ENCODE peak calls at places on chromosomes 12 and 14, in nine cellular contexts. Q is IMR-90, Z is RWPE2, G is cardiac fibroblast, Y is body of pancreas, P is mammary epithelial cell, C is stomach, E is psoas muscle, M is fibroblast of lung. V is an unnamed sample.

GRCh38 chr12:39329015-39329414 is 113.9 kb downstream of the KIF21A start:
- DNase-seq in M (peak), G (peak), Y (no peak), E (no peak), P (peak), Q (no peak), C (no peak), Z (no peak), V (no peak)

GRCh38 chr14:71852201-71852600 is 80.0 kb upstream of the RGS6 start:
- DNase-seq in G (peak), M (no peak), Q (no peak), Z (no peak), Y (no peak), E (no peak), P (no peak), C (no peak), V (no peak)

GRCh38 chr12:83147341-83147740 is 460.6 kb downstream of the TMTC2 start:
- DNase-seq in Q (no peak), P (no peak), E (no peak), M (no peak), G (no peak), C (no peak), Y (no peak), Z (no peak), V (no peak)

GRCh38 chr14:77623201-77623600 is 6.8 kb upstream of the SPTLC2 start:
- DNase-seq in C (no peak), P (no peak), G (no peak), Y (no peak), Z (no peak), E (no peak), Q (no peak), M (no peak), V (no peak)

GRCh38 chr14:70917633-70918032 is 10.4 kb downstream of the PCNX1 start:
- DNase-seq in P (no peak), E (no peak), M (no peak), Z (no peak), Y (no peak), Q (no peak), C (no peak), G (no peak), V (no peak)

GRCh38 chr14:70289138-70289537 is 70.3 kb downstream of the COX16 start:
- DNase-seq in G (no peak), P (no peak), E (no peak), Y (no peak), Z (no peak), Q (no peak), M (no peak), C (no peak), V (no peak)

GRCh38 chr12:120136093-120136770 is 19.7 kb upstream of the RAB35 start:
- DNase-seq in E (no peak), P (no peak), G (no peak), Y (no peak), Z (no peak), M (no peak), C (no peak), Q (no peak), V (no peak)

GRCh38 chr12:82937151-82937550 is 250.4 kb downstream of the TMTC2 start:
- DNase-seq in G (peak), C (no peak), M (peak), Y (no peak), P (no peak), Q (no peak), Z (no peak), E (no peak), V (no peak)

GRCh38 chr12:112716099-112717093 is 75.2 kb upstream of the RPH3A start:
- DNase-seq in E (no peak), M (no peak), G (peak), Q (no peak), P (peak), C (no peak), Z (no peak), Y (no peak), V (no peak)

GRCh38 chr14:33949051-33950037 is 1.5 kb downstream of the EGLN3 start:
- DNase-seq in M (no peak), G (no peak), Z (no peak), Q (no peak), Y (no peak), P (no peak), C (no peak), E (no peak), V (no peak)

GRCh38 chr14:69685716-69686115 is 74.3 kb downstream of the SUSD6 start:
- DNase-seq in Y (peak), Q (peak), M (peak), P (peak), C (peak), G (peak), Z (no peak), E (peak), V (peak)

GRCh38 chr14:89615421-89615820 is 198.4 kb upstream of the FOXN3 start:
- DNase-seq in E (no peak), C (no peak), G (peak), P (no peak), Y (no peak), Q (no peak), Z (no peak), M (peak), V (no peak)

DNA sequence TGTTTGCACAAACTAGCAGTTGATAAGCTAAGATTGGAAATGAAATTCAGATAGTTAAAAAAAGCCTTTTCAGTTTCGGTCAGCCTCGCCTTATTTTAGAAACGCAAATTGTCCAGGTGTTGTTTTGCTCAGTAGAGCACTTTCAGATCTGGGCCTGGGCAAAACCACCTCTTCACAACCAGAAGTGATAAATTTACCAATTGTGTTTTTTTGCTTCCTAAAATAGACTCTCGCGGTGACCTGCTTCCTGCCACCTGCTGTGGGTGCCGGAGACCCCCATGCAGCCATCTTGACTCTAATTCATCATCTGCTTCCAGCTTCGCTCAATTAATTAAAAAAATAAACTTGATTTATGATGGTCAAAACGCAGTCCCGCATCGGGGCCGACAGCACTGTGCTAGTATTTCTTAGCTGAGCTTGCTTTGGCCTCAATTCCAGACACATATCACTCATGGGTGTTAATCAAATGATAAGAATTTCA is 335.6 kb downstream of the TMEM121 start:
- DNase-seq in P (no peak), Y (peak), G (no peak), Q (no peak), C (peak), Z (peak), M (no peak), E (no peak), V (no peak)
- H3K4me3 ChIP-seq in P (no peak), Y (no peak), G (no peak), Q (no peak), C (no peak), Z (no peak), M (no peak), E (no peak), V (no peak)

DNA sequence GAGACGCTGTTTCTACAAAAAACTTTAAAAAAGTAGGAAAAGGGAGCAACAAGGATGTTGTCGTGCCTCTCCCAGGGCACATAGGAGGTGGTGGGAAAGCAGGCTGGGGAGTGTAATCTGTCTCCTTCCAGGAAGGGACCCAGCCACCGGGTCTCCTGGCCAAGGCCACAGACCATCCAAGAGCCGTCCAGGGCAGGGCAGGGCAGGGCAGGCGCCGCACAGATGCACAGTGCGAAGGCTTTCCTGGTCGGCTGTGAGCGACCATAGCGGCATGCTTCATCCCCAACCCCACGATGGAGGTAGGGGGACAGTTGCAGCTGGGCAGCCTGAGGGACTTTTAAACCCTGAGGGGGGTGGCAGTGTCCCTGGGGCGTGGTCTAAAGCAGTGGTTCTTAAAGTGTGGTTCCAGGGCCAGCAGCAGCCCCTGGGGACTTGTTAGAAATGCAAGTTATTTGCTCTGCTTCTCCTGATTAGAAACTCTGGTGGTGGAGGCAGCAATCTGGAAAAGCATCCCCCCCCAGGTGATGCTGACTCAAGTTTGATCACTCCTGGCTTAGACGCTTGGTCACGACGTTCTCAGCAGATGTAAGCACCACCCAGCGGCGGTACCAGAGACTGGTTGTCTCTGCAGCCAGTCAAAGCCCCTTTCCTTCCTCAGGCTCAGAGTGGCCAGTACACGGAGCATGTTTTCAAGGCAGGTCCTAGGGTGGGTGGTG is 197.4 kb upstream of the PRMT8 start:
- DNase-seq in Q (peak), Z (no peak), M (peak), G (peak), Y (no peak), P (peak), E (no peak), C (no peak), V (no peak)
- TF ChIP-seq CTCF in Q (no peak), Z (no peak), M (no peak), G (peak), Y (no peak), P (no peak), E (no peak), C (no peak), V (peak)

GRCh38 chr12:53265783-53266182 is 2.3 kb upstream of the ESPL1 start:
- DNase-seq in C (no peak), Y (no peak), M (no peak), P (no peak), G (no peak), Q (no peak), E (no peak), Z (no peak), V (no peak)

GRCh38 chr12:53268009-53268636 is at the start of gene ESPL1:
- DNase-seq in M (peak), Z (no peak), G (peak), Q (peak), E (peak), C (peak), Y (peak), P (peak), V (peak)

GRCh38 chr12:53274445-53274844 is 6.3 kb downstream of the ESPL1 start:
- DNase-seq in Q (no peak), C (no peak), E (peak), Z (no peak), P (no peak), M (no peak), G (no peak), Y (no peak), V (no peak)

GRCh38 chr12:53267309-53268008 is 640 bp upstream of the ESPL1 start:
- DNase-seq in E (peak), P (no peak), Z (no peak), Q (no peak), Y (no peak), G (no peak), M (no peak), C (no peak), V (no peak)

GRCh38 chr12:53268637-53269562 is 801 bp downstream of the ESPL1 start:
- DNase-seq in Z (no peak), G (no peak), Y (no peak), P (peak), C (no peak), E (no peak), M (no peak), Q (no peak), V (no peak)
- H3K4me3 ChIP-seq in Z (peak), G (peak), Y (no peak), P (peak), C (peak), E (peak), M (peak), Q (peak), V (peak)

GRCh38 chr12:52023182-52023975 is 16.6 kb downstream of the TAMALIN start:
- DNase-seq in P (peak), Q (peak), C (peak), G (peak), Y (peak), M (peak), Z (no peak), E (peak), V (no peak)
- TF ChIP-seq CTCF in P (peak), Q (peak), C (peak), G (peak), Y (peak), M (peak), Z (peak), E (peak), V (peak)

GRCh38 chr12:9619411-9620179 is 11.9 kb upstream of the KLRB1 start:
- DNase-seq in P (no peak), Y (no peak), Z (no peak), C (no peak), Q (no peak), M (no peak), E (no peak), G (no peak), V (no peak)

GRCh38 chr12:9626291-9626690 is 18.6 kb upstream of the KLRB1 start:
- DNase-seq in Y (no peak), Q (no peak), C (no peak), P (no peak), M (peak), G (no peak), Z (no peak), E (no peak), V (no peak)

GRCh38 chr12:9626821-9627220 is 19.1 kb upstream of the KLRB1 start:
- DNase-seq in Z (no peak), Q (no peak), M (no peak), C (no peak), P (no peak), Y (no peak), E (no peak), G (no peak), V (no peak)

GRCh38 chr12:9625019-9625418 is 17.3 kb upstream of the KLRB1 start:
- DNase-seq in Y (no peak), M (no peak), E (no peak), P (peak), G (no peak), Q (no peak), Z (no peak), C (no peak), V (no peak)
- H3K4me3 ChIP-seq in Y (no peak), M (no peak), E (no peak), P (no peak), G (no peak), Q (no peak), Z (no peak), C (no peak), V (no peak)

DNA sequence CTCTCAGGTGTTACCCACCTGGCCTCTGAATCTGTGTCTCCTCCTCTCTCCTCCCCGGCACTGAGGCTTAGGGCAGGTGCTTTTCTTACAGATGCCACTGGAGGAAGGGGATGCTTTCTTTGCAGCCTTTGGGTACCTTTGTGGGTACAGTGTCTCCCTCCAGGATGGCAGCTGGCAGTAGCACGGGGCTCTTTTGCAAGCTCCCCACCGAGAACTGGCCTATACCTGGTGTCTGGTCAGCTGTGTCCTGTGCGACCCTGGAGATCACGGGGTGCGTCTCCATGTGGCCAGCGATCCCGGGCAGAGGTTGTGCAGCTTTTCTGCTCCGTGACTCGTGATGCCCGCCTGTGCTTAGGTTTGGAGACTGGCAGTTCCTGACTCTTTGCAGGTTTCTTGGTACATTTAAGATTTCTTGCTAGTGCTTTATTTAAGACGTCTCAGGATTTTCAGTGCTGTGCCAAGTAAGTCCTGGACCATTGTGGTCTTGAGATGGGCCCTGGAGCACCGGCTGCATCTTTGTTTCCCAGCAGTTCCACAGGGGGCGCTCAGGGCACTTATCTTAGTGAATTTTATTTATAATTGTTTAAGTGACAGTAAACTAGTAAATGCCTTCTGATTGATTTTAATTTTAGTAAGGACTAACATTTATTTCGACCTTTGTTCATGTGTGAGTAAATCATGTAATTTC is 68.9 kb downstream of the DDX51 start:
- DNase-seq in E (no peak), Y (no peak), M (no peak), P (no peak), C (no peak), G (peak), Z (no peak), Q (no peak), V (no peak)
- TF ChIP-seq CTCF in E (no peak), Y (no peak), M (no peak), P (peak), C (no peak), G (peak), Z (peak), Q (peak), V (peak)

DNA sequence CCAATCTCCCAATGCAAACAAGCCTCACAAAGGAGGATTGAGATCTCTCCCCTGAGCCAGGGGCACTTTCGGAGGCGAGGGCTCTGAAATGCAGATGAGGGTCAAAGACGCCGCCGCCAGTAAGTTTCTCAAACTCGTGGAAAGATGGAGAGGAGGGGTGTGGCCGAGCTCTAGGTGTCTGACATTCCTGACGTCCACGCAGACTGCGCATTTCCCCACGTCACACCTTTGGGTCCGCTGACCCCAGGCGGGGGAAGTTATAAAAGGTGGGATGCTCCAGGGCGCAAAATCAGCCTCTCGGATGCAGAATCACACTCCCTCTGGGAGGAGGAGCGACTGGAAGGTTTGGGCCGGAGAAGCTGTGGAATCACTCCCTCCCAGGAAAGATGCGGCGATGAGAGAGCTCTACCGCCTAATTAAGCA is 2.1 kb downstream of the COL2A1 start:
- DNase-seq in Y (no peak), Z (no peak), M (peak), Q (no peak), E (no peak), G (peak), P (peak), C (no peak), V (no peak)
- H3K4me3 ChIP-seq in Y (no peak), Z (peak), M (peak), Q (peak), E (peak), G (peak), P (peak), C (peak), V (peak)

GRCh38 chr14:55191881-55192616 is 664 bp upstream of the DLGAP5 start:
- DNase-seq in M (no peak), Y (no peak), E (no peak), Z (no peak), G (no peak), C (no peak), Q (no peak), P (no peak), V (no peak)

GRCh38 chr14:55194656-55195355 is 3.4 kb upstream of the DLGAP5 start:
- DNase-seq in G (no peak), Z (no peak), C (no peak), Q (no peak), E (no peak), Y (no peak), M (no peak), P (no peak), V (no peak)

GRCh38 chr14:55188686-55189295 is 2.6 kb downstream of the DLGAP5 start:
- DNase-seq in Z (no peak), C (no peak), E (no peak), Q (peak), G (peak), P (no peak), Y (no peak), M (peak), V (no peak)

GRCh38 chr14:55191101-55191880 is at the start of gene DLGAP5:
- DNase-seq in Z (peak), Q (peak), Y (peak), M (peak), P (peak), E (peak), G (peak), C (peak), V (peak)
- TF ChIP-seq CTCF in Z (no peak), Q (no peak), Y (no peak), M (no peak), P (no peak), E (no peak), G (no peak), C (no peak), V (no peak)